ENCODE peak calls at places on chromosomes 16 and 17, in ten cellular contexts. M is SK-N-SH; K is cardiac fibroblast; D is psoas muscle; R is HS-27A; E is HEK293T; H is stimulated activated CD4-positive, alpha-beta T cell treated with anti-CD3 and anti-CD28 coated beads, Interleukin-1b, Interleukin-23, amount 100 ng/mL, for 48 hours; I is cerebellar cortex; Y is activated naive CD8-positive, alpha-beta T cell treated with anti-CD3 and anti-CD28 coated beads for 36 hours; F is D721Med. L is an unnamed sample.

GRCh38 chr17:69223809-69224208 is 4.8 kb downstream of the ABCA10 start:
- DNase-seq in M (no peak), K (peak; percentile 80), D (no peak), R (no peak), E (no peak), H (no peak), I (no peak), Y (no peak), F (no peak), L (no peak)

GRCh38 chr17:17570207-17570797 is 21.2 kb downstream of the PEMT start:
- DNase-seq in M (peak; percentile 84), K (peak; percentile 28), D (peak; percentile 53), R (peak; percentile 5), E (peak; percentile 23), H (no peak), I (peak; percentile 75), Y (no peak), F (peak; percentile 47), L (peak; percentile 12)

GRCh38 chr17:9253308-9253707 is 232.0 kb downstream of the NTN1 start:
- DNase-seq in M (no peak), K (no peak), D (no peak), R (no peak), E (no peak), H (no peak), I (no peak), Y (no peak), F (no peak), L (no peak)

GRCh38 chr17:36534117-36534880 is at the start of gene MYO19:
- DNase-seq in M (peak; percentile 81), K (peak; percentile 57), D (peak; percentile 74), R (no peak), E (peak; percentile 51), H (peak; percentile 48), I (peak; percentile 79), Y (peak; percentile 52), F (no peak), L (peak; percentile 53)

GRCh38 chr17:78375401-78376079 is 2.9 kb upstream of the PGS1 start:
- DNase-seq in M (no peak), K (peak; percentile 97), D (peak; percentile 65), R (no peak), E (no peak), H (no peak), I (no peak), Y (no peak), F (no peak), L (no peak)

GRCh38 chr17:41835800-41836549 is at the start of gene NT5C3B:
- DNase-seq in M (peak; percentile 98), K (no peak), D (peak; percentile 70), R (no peak), E (peak; percentile 98), H (peak; percentile 50), I (peak; percentile 43), Y (peak; percentile 70), F (peak; percentile 87), L (peak; percentile 48)

GRCh38 chr17:43471801-43472200 is 12.0 kb upstream of the DHX8 start:
- DNase-seq in M (no peak), K (no peak), D (no peak), R (no peak), E (no peak), H (no peak), I (no peak), Y (no peak), F (no peak), L (no peak)

GRCh38 chr16:66473654-66474519 is 46.8 kb downstream of the BEAN1 start:
- DNase-seq in M (no peak), K (no peak), D (no peak), R (no peak), E (no peak), H (no peak), I (no peak), Y (no peak), F (no peak), L (no peak)

GRCh38 chr16:88591577-88592021 is 21.4 kb downstream of the ZC3H18 start:
- DNase-seq in M (no peak), K (no peak), D (peak; percentile 61), R (no peak), E (no peak), H (peak; percentile 63), I (no peak), Y (no peak), F (no peak), L (peak; percentile 61)

GRCh38 chr17:57774872-57775271 is 29.8 kb upstream of the CCDC182 start:
- DNase-seq in M (no peak), K (no peak), D (no peak), R (no peak), E (no peak), H (no peak), I (no peak), Y (no peak), F (no peak), L (no peak)

GRCh38 chr17:6061290-6061689 is 8.9 kb upstream of the WSCD1 start:
- DNase-seq in M (no peak), K (peak; percentile 58), D (peak; percentile 30), R (no peak), E (no peak), H (no peak), I (no peak), Y (no peak), F (no peak), L (no peak)

GRCh38 chr16:85192736-85193493 is 80.6 kb upstream of the CIBAR2 start:
- DNase-seq in M (peak; percentile 60), K (peak; percentile 15), D (no peak), R (no peak), E (no peak), H (no peak), I (no peak), Y (no peak), F (no peak), L (no peak)

GRCh38 chr17:13114601-13115024 is 96.8 kb upstream of the ELAC2 start:
- DNase-seq in M (peak; percentile 69), K (peak; percentile 37), D (no peak), R (no peak), E (peak; percentile 82), H (no peak), I (peak; percentile 53), Y (peak; percentile 8), F (peak; percentile 45), L (peak; percentile 13)